ENCODE peak calls at places on chromosomes 4 and X, in five cellular contexts. B is hepatocyte, F is adrenal gland, M is RWPE2, P is cardiac muscle cell. R is an unnamed sample.

GRCh38 chrX:141642979-141643378 is 53.5 kb downstream of the SPANXA2 start:
- DNase-seq in B (no peak), F (no peak), M (no peak), P (peak; percentile 2), R (no peak)

GRCh38 chr4:92270908-92271307 is 32.9 kb upstream of the GRID2 start:
- DNase-seq in B (no peak), F (no peak), M (no peak), P (peak; percentile 6), R (no peak)

GRCh38 chr4:16123356-16124084 is 39.7 kb upstream of the PROM1 start:
- DNase-seq in B (no peak), F (no peak), M (no peak), P (no peak), R (no peak)

GRCh38 chr4:167230744-167231143 is 3.5 kb downstream of the SPOCK3 start:
- DNase-seq in B (no peak), F (no peak), M (no peak), P (no peak), R (no peak)

GRCh38 chr4:36206012-36206411 is 38.3 kb downstream of the ARAP2 start:
- DNase-seq in B (no peak), F (no peak), M (no peak), P (no peak), R (no peak)

GRCh38 chrX:3713225-3713936 is at the start of gene PRKX:
- DNase-seq in B (peak; percentile 79), F (peak; percentile 25), M (no peak), P (peak; percentile 56), R (peak; percentile 78)

GRCh38 chr4:155515444-155515843 is 138.7 kb upstream of the MAP9 start:
- DNase-seq in B (no peak), F (no peak), M (no peak), P (no peak), R (no peak)

GRCh38 chrX:64152857-64153256 is 52.7 kb downstream of the AMER1 start:
- DNase-seq in B (peak; percentile 27), F (no peak), M (no peak), P (no peak), R (no peak)

GRCh38 chrX:96140796-96141195 is 543.8 kb upstream of the DIAPH2 start:
- DNase-seq in B (no peak), F (no peak), M (no peak), P (peak; percentile 6), R (no peak)

GRCh38 chr4:37825943-37826281 is 574 bp upstream of the PGM2 start:
- DNase-seq in B (no peak), F (no peak), M (no peak), P (no peak), R (no peak)

GRCh38 chr4:103150677-103151076 is 47.5 kb downstream of the CENPE start:
- DNase-seq in B (no peak), F (no peak), M (no peak), P (no peak), R (no peak)

GRCh38 chr4:2057382-2058065 is 1.6 kb upstream of the NAT8L start:
- DNase-seq in B (no peak), F (no peak), M (no peak), P (no peak), R (no peak)

GRCh38 chr4:113540859-113541258 is 220.7 kb downstream of the CAMK2D start:
- DNase-seq in B (peak; percentile 30), F (no peak), M (no peak), P (peak; percentile 60), R (no peak)

GRCh38 chr4:16862688-16863087 is 35.8 kb downstream of the LDB2 start:
- DNase-seq in B (no peak), F (peak; percentile 47), M (no peak), P (no peak), R (peak; percentile 73)

GRCh38 chrX:41468647-41469323 is 21.6 kb downstream of the NYX start:
- DNase-seq in B (no peak), F (no peak), M (no peak), P (peak; percentile 58), R (no peak)

GRCh38 chrX:153592966-153593688 is 5.8 kb downstream of the CCNQ start:
- DNase-seq in B (no peak), F (peak; percentile 45), M (peak; percentile 1), P (no peak), R (peak; percentile 46)

DNA sequence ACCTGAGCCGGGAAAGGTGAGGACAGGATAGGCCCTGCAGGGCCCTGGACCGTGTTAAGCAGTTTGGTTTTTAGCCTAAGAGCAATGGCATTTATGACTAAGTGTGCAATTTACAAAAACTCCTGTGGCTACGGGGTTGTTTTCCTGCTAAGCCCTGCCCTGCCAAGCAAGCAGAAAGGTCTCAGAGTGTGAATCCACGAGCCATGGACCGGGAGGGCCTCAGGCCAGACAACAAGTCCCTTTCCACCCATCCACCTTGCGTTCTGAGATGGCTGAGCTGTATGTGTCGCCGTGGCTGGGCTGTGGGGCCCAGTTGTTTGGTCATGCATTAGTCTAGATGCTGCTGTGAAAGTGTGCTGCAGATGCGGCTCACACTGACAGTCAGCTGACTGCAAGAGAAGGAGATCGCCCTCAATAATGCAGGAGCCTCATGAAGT is 33.9 kb upstream of the AFAP1 start:
- DNase-seq in B (no peak), F (no peak), M (peak; percentile 74), P (peak; percentile 52), R (no peak)
- H3K4me1 ChIP-seq in B (peaks cover 41% of the 10 kb centered on the region), F (peaks cover 8% of the 10 kb centered on the region), M (peaks cover 60% of the 10 kb centered on the region), P (peaks cover 18% of the 10 kb centered on the region), R (peaks cover 6% of the 10 kb centered on the region)

GRCh38 chr4:48640225-48640624 is 139.9 kb downstream of the FRYL start:
- DNase-seq in B (no peak), F (no peak), M (no peak), P (no peak), R (no peak)
- H3K27me3 ChIP-seq in B (no peaks in the 10 kb centered on the region), F (no peaks in the 10 kb centered on the region), M (no peaks in the 10 kb centered on the region), P (no peaks in the 10 kb centered on the region), R (no peaks in the 10 kb centered on the region)

GRCh38 chrX:154731203-154731602 is 19.7 kb downstream of the GAB3 start:
- DNase-seq in B (no peak), F (no peak), M (no peak), P (no peak), R (no peak)
- H3K4me1 ChIP-seq in B (peaks cover 17% of the 10 kb centered on the region), F (peaks cover 60% of the 10 kb centered on the region), M (peaks cover 81% of the 10 kb centered on the region), P (no peaks in the 10 kb centered on the region), R (peaks cover 36% of the 10 kb centered on the region)

GRCh38 chrX:27878862-27879261 is 71.1 kb downstream of the MAGEB10 start:
- DNase-seq in B (no peak), F (no peak), M (no peak), P (no peak), R (no peak)

GRCh38 chrX:27883468-27884092 is 75.8 kb downstream of the MAGEB10 start:
- DNase-seq in B (no peak), F (no peak), M (no peak), P (no peak), R (no peak)

GRCh38 chrX:27884654-27885053 is 76.9 kb downstream of the MAGEB10 start:
- DNase-seq in B (no peak), F (no peak), M (no peak), P (no peak), R (no peak)

GRCh38 chrX:27882695-27883094 is 74.9 kb downstream of the MAGEB10 start:
- DNase-seq in B (no peak), F (no peak), M (no peak), P (no peak), R (no peak)
- H3K27me3 ChIP-seq in B (no peaks in the 10 kb centered on the region), F (no peaks in the 10 kb centered on the region), M (no peaks in the 10 kb centered on the region), P (no peaks in the 10 kb centered on the region), R (no peaks in the 10 kb centered on the region)

GRCh38 chrX:55731826-55732225 is 14.3 kb downstream of the RRAGB start:
- DNase-seq in B (no peak), F (no peak), M (no peak), P (peak; percentile 2), R (no peak)
- H3K4me1 ChIP-seq in B (no peaks in the 10 kb centered on the region), F (no peaks in the 10 kb centered on the region), M (no peaks in the 10 kb centered on the region), P (no peaks in the 10 kb centered on the region), R (no peaks in the 10 kb centered on the region)

GRCh38 chrX:112901821-112902732 is 61.4 kb upstream of the AMOT start:
- DNase-seq in B (no peak), F (no peak), M (no peak), P (no peak), R (no peak)
- H3K27me3 ChIP-seq in B (no peaks in the 10 kb centered on the region), F (peaks cover 5% of the 10 kb centered on the region), M (no peaks in the 10 kb centered on the region), P (no peaks in the 10 kb centered on the region), R (no peaks in the 10 kb centered on the region)

DNA sequence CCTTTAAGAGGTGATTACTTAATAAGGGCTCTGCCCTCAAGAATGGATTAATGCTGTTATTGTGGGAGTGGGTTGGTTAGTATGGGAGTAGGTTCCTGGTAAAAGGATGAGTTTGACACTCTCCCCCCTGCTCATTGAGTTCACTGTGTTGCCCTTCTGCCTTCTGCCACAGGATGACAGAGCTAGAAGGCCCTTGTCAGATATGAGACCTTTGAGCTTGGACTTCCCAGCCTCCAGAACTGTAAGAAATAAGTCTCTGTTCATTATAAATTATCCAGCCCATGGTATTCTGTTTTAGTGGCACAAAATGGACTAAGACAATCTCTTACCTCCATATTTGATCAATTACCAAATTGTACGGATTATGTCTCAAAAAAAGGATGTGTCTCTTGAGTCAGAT is 114.3 kb upstream of the NAP1L5 start:
- DNase-seq in B (no peak), F (no peak), M (no peak), P (no peak), R (no peak)
- H3K4me1 ChIP-seq in B (peaks cover 38% of the 10 kb centered on the region), F (peaks cover 65% of the 10 kb centered on the region), M (peaks cover 5% of the 10 kb centered on the region), P (peaks cover 40% of the 10 kb centered on the region), R (peaks cover 6% of the 10 kb centered on the region)

R was measured in right cardiac atrium.